ENCODE peak calls at places on chromosome 19, in seven cellular contexts. P, V, H, W, B, C and O are unnamed samples.

GRCh38 chr19:41918095-41918494 is 10.2 kb downstream of the ERFL start:
- DNase-seq in C (no peak), W (no peak), V (no peak), P (no peak), B (no peak), H (no peak), O (no peak)

GRCh38 chr19:33005440-33005839 is 33.4 kb downstream of the FAAP24 start:
- DNase-seq in V (no peak), W (no peak), H (no peak), B (peak), C (no peak), P (peak), O (no peak)

GRCh38 chr19:39428309-39429112 is 7.2 kb downstream of the RPS16 start:
- DNase-seq in W (peak), P (peak), H (peak), V (peak), C (peak), B (peak), O (peak)

GRCh38 chr19:32453736-32454135 is 48.2 kb downstream of the DPY19L3 start:
- DNase-seq in P (no peak), B (no peak), C (no peak), V (no peak), H (peak), W (no peak), O (peak)

GRCh38 chr19:17454579-17454978 is 6.1 kb upstream of the TMEM221 start:
- DNase-seq in H (no peak), B (peak), W (no peak), P (no peak), V (peak), C (no peak), O (no peak)

GRCh38 chr19:7868671-7869452 is 5.3 kb downstream of the PRR36 start:
- DNase-seq in W (no peak), B (peak), V (peak), P (peak), H (peak), C (peak), O (peak)

GRCh38 chr19:1261863-1262686 is 7.1 kb upstream of the CIRBP start:
- DNase-seq in P (no peak), C (peak), V (no peak), H (no peak), W (peak), B (peak), O (peak)

GRCh38 chr19:5828661-5829566 is 10.6 kb downstream of the FUT6 start:
- DNase-seq in W (no peak), C (no peak), H (peak), V (peak), P (peak), B (peak), O (no peak)

GRCh38 chr19:6071840-6072239 is 38.5 kb downstream of the RFX2 start:
- DNase-seq in P (no peak), C (no peak), W (no peak), V (no peak), B (no peak), H (no peak), O (no peak)

GRCh38 chr19:51490676-51491075 is 10.9 kb downstream of the SIGLEC12 start:
- DNase-seq in H (no peak), B (peak), P (no peak), C (no peak), W (no peak), V (peak), O (no peak)

GRCh38 chr19:33795370-33796163 is 1.1 kb upstream of the KCTD15 start:
- DNase-seq in V (peak), P (peak), B (peak), H (peak), W (peak), C (no peak), O (peak)

GRCh38 chr19:43476606-43477005 is 11.2 kb upstream of the LYPD3 start:
- DNase-seq in H (peak), P (peak), B (no peak), C (no peak), W (peak), V (no peak), O (peak)

GRCh38 chr19:850221-850978 is 1.7 kb upstream of the ELANE start:
- DNase-seq in C (no peak), W (peak), H (peak), V (peak), P (peak), B (peak), O (peak)

GRCh38 chr19:5947435-5947834 is 30.5 kb downstream of the RANBP3 start:
- DNase-seq in V (no peak), C (no peak), P (no peak), W (peak), H (peak), B (no peak), O (peak)

GRCh38 chr19:46704379-46705076 is 12.4 kb downstream of the PRKD2 start:
- DNase-seq in B (peak), P (peak), H (peak), V (peak), C (peak), W (no peak), O (no peak)

DNA sequence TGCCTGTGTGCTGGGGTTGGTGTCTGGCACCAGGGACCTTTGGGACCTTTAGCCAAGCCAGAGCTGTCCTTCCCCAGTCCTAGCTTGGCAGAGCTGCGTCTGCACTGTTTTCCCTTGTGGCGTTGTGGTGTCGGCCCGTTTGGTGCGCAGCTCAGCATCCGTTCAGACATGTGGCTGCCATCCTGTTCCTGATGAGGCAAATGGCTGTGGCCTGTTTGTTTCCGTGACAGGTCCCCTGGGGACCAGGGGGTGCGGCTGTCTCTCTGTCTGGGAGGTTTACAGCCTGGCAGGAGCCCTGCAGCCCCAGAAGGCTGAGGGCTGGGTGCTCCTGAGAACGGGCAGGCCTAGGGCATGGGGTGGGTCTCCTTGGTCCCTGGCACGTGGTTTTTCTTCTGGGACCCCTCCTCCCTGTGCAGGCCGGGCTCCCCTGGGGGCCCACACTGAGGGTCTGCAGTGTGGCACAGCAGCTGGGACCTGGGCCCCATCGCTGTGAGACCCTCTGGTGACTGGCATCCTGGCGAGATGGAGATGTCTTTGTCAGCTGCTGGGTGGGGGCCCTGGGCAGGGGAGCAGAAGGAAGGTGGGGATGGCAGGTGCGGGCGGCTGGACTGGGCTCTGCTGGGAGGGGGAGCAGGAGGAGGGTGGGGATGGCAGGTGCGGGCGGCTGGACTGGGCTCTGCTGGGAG is 4.0 kb downstream of the SPPL2B start:
- DNase-seq in W (no peak), B (no peak), H (no peak), C (peak), V (no peak), P (no peak), O (no peak)
- H3K9ac ChIP-seq in W (no peak), B (no peak), H (no peak), C (peak), V (no peak), P (no peak), O (no peak)

GRCh38 chr19:13010992-13011652 is 15.8 kb downstream of the NFIX start:
- DNase-seq in H (no peak), B (no peak), C (no peak), P (no peak), W (no peak), V (no peak), O (no peak)

GRCh38 chr19:13012690-13013608 is 17.7 kb downstream of the NFIX start:
- DNase-seq in P (peak), H (peak), V (peak), W (peak), B (peak), C (peak), O (peak)

GRCh38 chr19:13012390-13012689 is 17.1 kb downstream of the NFIX start:
- DNase-seq in V (no peak), W (no peak), H (no peak), P (no peak), B (no peak), C (no peak), O (no peak)

GRCh38 chr19:13010038-13010991 is 15.0 kb downstream of the NFIX start:
- DNase-seq in C (no peak), B (peak), H (no peak), P (no peak), W (no peak), V (peak), O (no peak)

DNA sequence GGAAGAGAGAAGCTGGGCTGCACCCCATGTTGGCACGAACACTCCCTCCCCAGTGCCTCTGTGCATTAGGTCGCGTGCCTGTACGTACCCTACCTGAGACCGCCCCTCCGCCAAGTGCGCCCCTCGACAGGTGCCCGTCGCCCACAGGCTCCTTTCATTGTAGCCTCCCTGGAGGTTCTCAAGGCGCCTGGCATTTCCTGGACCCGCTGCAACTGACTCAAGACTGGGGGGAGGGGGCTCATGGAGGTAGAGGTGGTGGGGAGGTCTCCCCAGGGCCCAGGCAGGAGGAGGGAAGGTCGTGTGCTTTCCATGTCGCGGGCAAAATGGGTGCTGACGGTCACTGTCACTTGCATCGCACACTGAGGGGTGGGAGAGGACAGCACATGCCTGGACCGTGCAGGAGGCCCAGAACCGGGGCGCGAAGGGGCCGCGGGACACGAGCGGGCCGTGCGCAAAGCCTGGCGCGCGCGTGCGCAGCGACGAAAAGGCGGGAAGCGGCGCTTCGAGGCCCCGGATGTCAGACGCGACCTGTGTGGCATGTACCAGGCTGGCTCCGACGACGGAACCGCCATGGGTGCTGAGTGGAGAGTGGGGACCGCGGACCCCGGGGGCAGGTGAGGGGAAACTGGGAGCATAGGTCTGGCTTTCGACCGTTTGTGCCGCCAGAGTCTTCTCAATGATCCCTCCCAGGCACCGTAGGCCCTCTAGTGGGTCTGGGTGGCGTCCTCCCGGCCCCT is 16.5 kb downstream of the NFIX start:
- DNase-seq in W (no peak), V (peak), P (peak), C (no peak), B (peak), H (no peak), O (no peak)
- H3K9ac ChIP-seq in W (no peak), V (no peak), P (no peak), C (no peak), B (no peak), H (no peak), O (no peak)

DNA sequence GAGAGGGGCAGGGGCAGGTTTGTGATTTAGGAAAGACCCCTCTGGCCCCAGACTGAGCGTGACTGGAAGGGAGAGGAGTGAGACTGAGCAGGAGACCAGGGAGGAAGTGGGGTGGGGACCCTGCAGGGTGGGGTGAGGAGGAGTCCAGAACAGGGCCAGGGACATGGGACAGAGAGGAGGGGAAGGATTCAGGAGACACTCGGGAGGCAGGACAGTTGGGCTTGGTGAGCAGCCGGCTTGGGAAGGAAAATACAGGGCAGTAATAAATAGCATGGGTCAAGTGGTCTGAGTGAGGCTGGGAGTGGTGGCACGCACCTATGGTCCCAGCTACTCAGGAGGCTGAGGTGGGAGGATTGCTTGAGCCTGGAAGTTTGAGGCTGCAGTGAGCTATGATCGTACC is 9.4 kb downstream of the FOSB start:
- DNase-seq in H (no peak), P (no peak), W (no peak), C (no peak), B (no peak), V (no peak), O (no peak)
- H3K9ac ChIP-seq in H (no peak), P (no peak), W (no peak), C (peak), B (no peak), V (no peak), O (no peak)

GRCh38 chr19:37303591-37304171 is 67.2 kb upstream of the ZNF527 start:
- DNase-seq in P (peak), H (peak), V (no peak), C (no peak), B (no peak), W (no peak), O (no peak)

GRCh38 chr19:37309834-37310575 is 60.9 kb upstream of the ZNF527 start:
- DNase-seq in C (peak), B (peak), P (peak), W (no peak), H (no peak), V (no peak), O (no peak)

GRCh38 chr19:37306383-37306963 is 64.4 kb upstream of the ZNF527 start:
- DNase-seq in C (no peak), W (no peak), B (no peak), P (no peak), V (no peak), H (no peak), O (no peak)

GRCh38 chr19:37304884-37305255 is 66.0 kb upstream of the ZNF527 start:
- DNase-seq in B (no peak), H (no peak), P (no peak), W (no peak), C (no peak), V (no peak), O (no peak)

GRCh38 chr19:37304190-37304883 is 66.6 kb upstream of the ZNF527 start:
- DNase-seq in C (no peak), B (peak), P (peak), W (no peak), H (peak), V (peak), O (no peak)
- H3K9ac ChIP-seq in C (no peak), B (peak), P (peak), W (no peak), H (no peak), V (no peak), O (no peak)

DNA sequence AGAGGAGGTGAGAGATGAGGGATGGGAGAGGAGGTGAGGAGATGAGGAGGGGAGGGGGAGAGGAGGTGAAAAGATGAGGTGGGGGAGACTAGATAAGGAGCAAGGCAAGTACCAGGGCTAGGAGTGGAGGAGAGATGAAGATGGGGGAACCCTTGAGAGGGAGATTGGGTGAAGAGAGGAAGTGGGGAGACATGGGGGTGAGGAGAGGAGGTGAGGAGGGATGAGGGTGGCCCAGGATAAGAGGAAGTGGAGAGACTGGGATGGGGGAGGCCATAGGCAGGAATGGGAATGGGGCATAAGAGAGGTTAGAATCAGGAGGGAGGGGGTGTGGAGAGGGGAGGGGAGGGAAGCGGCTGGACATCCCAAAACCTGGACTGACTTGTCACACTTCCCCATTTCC is 16.7 kb upstream of the EMC10 start:
- DNase-seq in B (no peak), V (no peak), P (no peak), C (no peak), W (no peak), H (no peak), O (no peak)
- H3K9ac ChIP-seq in B (no peak), V (no peak), P (no peak), C (peak), W (no peak), H (no peak), O (no peak)

DNA sequence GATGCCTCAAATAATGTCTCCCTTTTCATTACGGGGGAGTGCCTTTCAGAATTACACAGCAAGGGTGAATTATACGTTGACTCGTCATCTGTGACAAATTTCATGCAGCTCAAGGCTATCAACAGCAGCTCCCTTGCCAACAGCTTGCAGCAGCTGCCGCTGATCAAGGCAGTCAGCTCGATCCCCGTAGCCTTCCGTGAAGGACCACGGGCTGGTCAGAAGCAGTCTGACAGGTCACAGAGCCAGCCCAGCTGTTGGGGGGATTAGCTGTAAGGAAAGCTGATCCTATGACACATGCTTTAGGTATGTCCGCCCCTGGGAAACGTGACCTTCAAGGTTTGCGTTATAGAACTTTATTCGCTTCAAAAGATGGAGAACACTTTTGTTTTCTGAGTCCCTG is 62.8 kb upstream of the USP29 start:
- DNase-seq in B (no peak), C (no peak), H (peak), P (no peak), V (no peak), W (no peak), O (peak)
- H3K9ac ChIP-seq in B (no peak), C (no peak), H (no peak), P (no peak), V (no peak), W (no peak), O (no peak)

GRCh38 chr19:11697284-11697855 is 41.4 kb downstream of the ZNF823 start:
- DNase-seq in B (no peak), P (no peak), H (no peak), V (no peak), C (no peak), W (no peak), O (no peak)

GRCh38 chr19:11692127-11692790 is 46.5 kb downstream of the ZNF823 start:
- DNase-seq in W (no peak), B (no peak), H (no peak), C (no peak), P (peak), V (no peak), O (no peak)

GRCh38 chr19:11693505-11694499 is 44.9 kb downstream of the ZNF823 start:
- DNase-seq in B (peak), V (peak), H (peak), P (peak), C (no peak), W (peak), O (peak)

GRCh38 chr19:11698231-11698630 is 40.5 kb downstream of the ZNF823 start:
- DNase-seq in H (no peak), C (no peak), P (no peak), B (no peak), V (no peak), W (no peak), O (no peak)

DNA sequence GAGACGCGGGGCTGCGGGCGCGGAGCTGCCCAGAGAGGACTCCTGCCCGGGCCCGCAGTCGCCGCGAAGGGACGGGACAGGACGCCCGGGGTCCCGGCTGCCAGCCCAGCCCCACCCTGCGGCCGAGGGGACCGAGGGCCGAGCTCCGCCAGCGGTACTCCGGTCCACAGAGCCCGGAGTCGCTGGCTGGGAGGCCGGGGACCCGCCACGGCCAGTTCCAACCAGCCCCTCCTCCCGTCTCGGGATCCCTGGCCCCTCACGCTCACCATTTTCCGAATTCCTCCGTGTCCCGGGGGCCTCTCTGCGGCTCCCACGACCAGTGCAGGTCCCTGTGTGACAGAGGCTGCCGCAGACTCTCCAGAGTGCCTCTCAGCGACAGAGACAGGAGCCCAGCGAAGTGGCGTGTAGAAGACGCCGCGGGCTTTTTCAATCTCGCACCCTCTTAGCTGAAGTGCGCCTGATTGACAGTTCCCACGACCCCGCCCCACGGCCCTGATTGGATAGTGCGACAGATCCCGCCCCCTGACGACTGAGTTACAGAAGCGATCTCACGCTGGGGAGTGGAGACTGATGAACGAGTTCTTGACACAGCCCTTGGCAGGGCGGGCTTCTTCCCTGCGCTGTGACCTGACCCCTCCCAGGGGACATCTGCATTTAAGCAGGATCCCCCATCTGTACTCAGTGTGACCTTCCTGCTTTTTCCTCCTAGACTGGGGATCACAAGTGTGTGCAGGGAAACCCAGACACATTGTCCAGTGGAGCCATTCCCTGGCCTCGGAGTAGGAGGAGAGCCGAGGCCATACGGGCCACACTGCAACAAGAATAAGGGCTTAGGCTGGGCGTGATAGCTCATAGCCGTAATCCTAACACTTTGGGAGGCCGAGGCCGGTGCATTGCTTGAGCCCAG is 44.0 kb downstream of the ZNF823 start:
- DNase-seq in W (peak), C (peak), H (peak), P (peak), B (peak), V (peak), O (peak)
- H3K9ac ChIP-seq in W (peak), C (peak), H (peak), P (peak), B (peak), V (peak), O (peak)

GRCh38 chr19:10593820-10594637 is 6.9 kb upstream of the AP1M2 start:
- DNase-seq in B (no peak), V (no peak), P (no peak), W (no peak), H (no peak), C (no peak), O (no peak)
- H3K9ac ChIP-seq in B (no peak), V (no peak), P (no peak), W (no peak), H (no peak), C (no peak), O (no peak)

GRCh38 chr19:3275583-3276340 is 51.3 kb downstream of the CELF5 start:
- DNase-seq in W (peak), B (peak), P (peak), H (peak), V (peak), C (peak), O (peak)
- H3K9ac ChIP-seq in W (no peak), B (no peak), P (peak), H (no peak), V (no peak), C (peak), O (peak)